ENCODE peak calls at places on chromosome 1, in five cellular contexts. R is iPS DF 19.7, F is GM04504, I is NCI-H1105, C is cardiac septum. D is an unnamed sample.

GRCh38 chr1:63888984-63889383 is 115.2 kb downstream of the ROR1 start:
- DNase-seq in R (no peak), F (no peak), I (no peak), C (no peak), D (peak; percentile 89)

GRCh38 chr1:223720987-223721591 is 8.8 kb downstream of the CAPN2 start:
- DNase-seq in R (no peak), F (peak; percentile 69), I (no peak), C (no peak), D (peak; percentile 77)

GRCh38 chr1:230026572-230026971 is 40.5 kb upstream of the GALNT2 start:
- DNase-seq in R (no peak), F (no peak), I (no peak), C (no peak), D (peak; percentile 12)

GRCh38 chr1:22737374-22738068 is 26.9 kb downstream of the EPHB2 start:
- DNase-seq in R (no peak), F (no peak), I (no peak), C (no peak), D (peak; percentile 22)

GRCh38 chr1:245605480-245606156 is 450.8 kb downstream of the KIF26B start:
- DNase-seq in R (no peak), F (peak; percentile 79), I (no peak), C (no peak), D (no peak)

GRCh38 chr1:233406994-233407631 is 79.6 kb downstream of the MAP3K21 start:
- DNase-seq in R (no peak), F (no peak), I (no peak), C (no peak), D (peak; percentile 40)

GRCh38 chr1:78410643-78411042 is 80.1 kb upstream of the PTGFR start:
- DNase-seq in R (no peak), F (no peak), I (no peak), C (no peak), D (no peak)

GRCh38 chr1:217953922-217954321 is 322.8 kb downstream of the SPATA17 start:
- DNase-seq in R (no peak), F (no peak), I (no peak), C (no peak), D (peak; percentile 47)

GRCh38 chr1:163203561-163203960 is 845 bp upstream of the RGS5 start:
- DNase-seq in R (no peak), F (no peak), I (no peak), C (no peak), D (no peak)

GRCh38 chr1:71930526-71930925 is 351.8 kb downstream of the NEGR1 start:
- DNase-seq in R (no peak), F (no peak), I (no peak), C (no peak), D (no peak)

GRCh38 chr1:80982831-80983230 is 817.9 kb upstream of the ADGRL2 start:
- DNase-seq in R (no peak), F (no peak), I (no peak), C (no peak), D (no peak)

GRCh38 chr1:91173379-91173890 is 151.6 kb upstream of the ZNF644 start:
- DNase-seq in R (no peak), F (peak; percentile 12), I (no peak), C (no peak), D (no peak)

GRCh38 chr1:230686747-230687146 is 27.2 kb downstream of the AGT start:
- DNase-seq in R (no peak), F (no peak), I (no peak), C (no peak), D (no peak)

GRCh38 chr1:185864889-185865288 is 130.7 kb downstream of the HMCN1 start:
- DNase-seq in R (no peak), F (peak; percentile 53), I (no peak), C (no peak), D (peak; percentile 89)

GRCh38 chr1:229080361-229080760 is 190.6 kb upstream of the RAB4A start:
- DNase-seq in R (no peak), F (no peak), I (no peak), C (no peak), D (no peak)